ENCODE peak calls at places on chromosomes 16 and 17, in five cellular contexts. One of them, this sample, is unnamed.

GRCh38 chr17:56011406-56012131 is 141.7 kb upstream of the ANKFN1 start:
- DNase-seq in mucosa of descending colon: no peak
- DNase-seq in sigmoid colon: no peak
- DNase-seq in tibial artery: no peak
- DNase-seq in AG04449: no peak
- DNase-seq in this sample: no peak

GRCh38 chr17:37177234-37177633 is 198.6 kb upstream of the C17orf78 start:
- DNase-seq in sigmoid colon: no peak
- DNase-seq in AG04449: no peak
- DNase-seq in tibial artery: no peak
- DNase-seq in mucosa of descending colon: no peak
- DNase-seq in this sample: no peak

GRCh38 chr16:74107795-74108610 is 188.6 kb upstream of the PSMD7 start:
- DNase-seq in tibial artery: no peak
- DNase-seq in AG04449: no peak
- DNase-seq in mucosa of descending colon: peak; percentile 71
- DNase-seq in sigmoid colon: no peak
- DNase-seq in this sample: no peak

GRCh38 chr17:39701012-39701783 is 1.3 kb downstream of the ERBB2 start:
- DNase-seq in tibial artery: no peak
- DNase-seq in sigmoid colon: no peak
- DNase-seq in AG04449: no peak
- DNase-seq in mucosa of descending colon: peak; percentile 90
- DNase-seq in this sample: no peak

GRCh38 chr17:72466199-72466598 is 345.4 kb downstream of the SOX9 start:
- DNase-seq in AG04449: no peak
- DNase-seq in mucosa of descending colon: no peak
- DNase-seq in tibial artery: peak; percentile 27
- DNase-seq in sigmoid colon: no peak
- DNase-seq in this sample: peak; percentile 56

GRCh38 chr16:28865289-28865688 is 1.6 kb downstream of the SH2B1 start:
- DNase-seq in AG04449: no peak
- DNase-seq in tibial artery: no peak
- DNase-seq in sigmoid colon: no peak
- DNase-seq in mucosa of descending colon: no peak
- DNase-seq in this sample: no peak

GRCh38 chr17:67725232-67726206 is 7.8 kb downstream of the NOL11 start:
- DNase-seq in AG04449: no peak
- DNase-seq in sigmoid colon: no peak
- DNase-seq in tibial artery: no peak
- DNase-seq in mucosa of descending colon: no peak
- DNase-seq in this sample: no peak

GRCh38 chr17:9228408-9229159 is 207.3 kb downstream of the NTN1 start:
- DNase-seq in mucosa of descending colon: no peak
- DNase-seq in AG04449: peak; percentile 16
- DNase-seq in tibial artery: no peak
- DNase-seq in sigmoid colon: no peak
- DNase-seq in this sample: no peak

GRCh38 chr17:75504347-75505151 is 10.8 kb downstream of the CASKIN2 start:
- DNase-seq in sigmoid colon: no peak
- DNase-seq in tibial artery: peak; percentile 65
- DNase-seq in AG04449: no peak
- DNase-seq in mucosa of descending colon: peak; percentile 52
- DNase-seq in this sample: no peak

GRCh38 chr16:14132696-14133048 is 61.6 kb downstream of the MRTFB start:
- DNase-seq in tibial artery: no peak
- DNase-seq in AG04449: no peak
- DNase-seq in mucosa of descending colon: no peak
- DNase-seq in sigmoid colon: no peak
- DNase-seq in this sample: peak; percentile 7

GRCh38 chr16:76535-77272 is 1.3 kb upstream of the MPG start:
- DNase-seq in tibial artery: peak; percentile 95
- DNase-seq in AG04449: no peak
- DNase-seq in mucosa of descending colon: peak; percentile 70
- DNase-seq in sigmoid colon: peak; percentile 93
- DNase-seq in this sample: no peak

GRCh38 chr16:17101646-17102045 is 369.1 kb downstream of the XYLT1 start:
- DNase-seq in AG04449: no peak
- DNase-seq in tibial artery: no peak
- DNase-seq in mucosa of descending colon: no peak
- DNase-seq in sigmoid colon: no peak
- DNase-seq in this sample: no peak

GRCh38 chr17:2705263-2705662 is 6.3 kb downstream of the CLUH start:
- DNase-seq in tibial artery: no peak
- DNase-seq in mucosa of descending colon: no peak
- DNase-seq in sigmoid colon: peak; percentile 51
- DNase-seq in AG04449: no peak
- DNase-seq in this sample: no peak

GRCh38 chr16:68386628-68387027 is 61.7 kb downstream of the SMPD3 start:
- DNase-seq in mucosa of descending colon: peak; percentile 96
- DNase-seq in AG04449: no peak
- DNase-seq in sigmoid colon: no peak
- DNase-seq in tibial artery: no peak
- DNase-seq in this sample: no peak

GRCh38 chr16:1296688-1297412 is 12.6 kb upstream of the UBE2I start:
- DNase-seq in tibial artery: no peak
- DNase-seq in AG04449: no peak
- DNase-seq in mucosa of descending colon: no peak
- DNase-seq in sigmoid colon: no peak
- DNase-seq in this sample: no peak

GRCh38 chr17:75048396-75048933 is 1.4 kb downstream of the KCTD2 start:
- DNase-seq in AG04449: no peak
- DNase-seq in sigmoid colon: no peak
- DNase-seq in tibial artery: peak; percentile 73
- DNase-seq in mucosa of descending colon: no peak
- DNase-seq in this sample: no peak

DNA sequence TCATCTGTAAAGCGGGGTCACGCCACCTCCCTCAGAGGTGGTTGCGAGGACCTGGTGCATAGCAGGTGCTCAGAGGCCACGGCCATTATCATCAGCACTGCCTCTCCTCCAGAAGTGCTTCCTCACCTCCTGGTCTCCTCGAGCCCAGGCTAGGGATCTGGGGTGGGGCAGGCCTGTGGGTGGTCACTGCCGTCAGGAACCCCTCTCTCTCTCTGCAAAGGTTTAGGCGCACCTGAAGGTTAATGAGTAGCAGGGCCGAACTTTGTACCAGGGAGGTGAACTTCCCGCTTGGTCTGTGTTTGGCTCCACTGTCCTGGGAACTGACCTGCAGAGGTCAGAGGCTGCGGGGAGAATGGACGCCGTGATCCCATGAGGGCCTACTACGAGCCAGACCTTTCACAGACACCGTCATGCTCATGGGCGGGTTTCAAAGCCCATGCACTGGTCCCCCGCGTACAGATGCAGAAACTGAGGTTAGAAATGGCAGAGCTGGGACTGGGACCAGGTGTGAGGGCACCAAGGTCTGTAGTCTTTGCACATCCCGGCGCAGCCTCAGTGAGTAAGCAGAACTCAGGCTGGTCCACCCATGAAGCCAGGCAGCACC is 13.8 kb downstream of the JUP start:
- DNase-seq in AG04449: no peak
- DNase-seq in tibial artery: no peak
- DNase-seq in sigmoid colon: no peak
- DNase-seq in mucosa of descending colon: peak; percentile 74
- DNase-seq in this sample: no peak
- H3K4me3 ChIP-seq in AG04449: no peak overlapping the region
- H3K4me3 ChIP-seq in tibial artery: no peak overlapping the region
- H3K4me3 ChIP-seq in sigmoid colon: no peak overlapping the region
- H3K4me3 ChIP-seq in mucosa of descending colon: no peak overlapping the region
- H3K4me3 ChIP-seq in this sample: no peak overlapping the region

DNA sequence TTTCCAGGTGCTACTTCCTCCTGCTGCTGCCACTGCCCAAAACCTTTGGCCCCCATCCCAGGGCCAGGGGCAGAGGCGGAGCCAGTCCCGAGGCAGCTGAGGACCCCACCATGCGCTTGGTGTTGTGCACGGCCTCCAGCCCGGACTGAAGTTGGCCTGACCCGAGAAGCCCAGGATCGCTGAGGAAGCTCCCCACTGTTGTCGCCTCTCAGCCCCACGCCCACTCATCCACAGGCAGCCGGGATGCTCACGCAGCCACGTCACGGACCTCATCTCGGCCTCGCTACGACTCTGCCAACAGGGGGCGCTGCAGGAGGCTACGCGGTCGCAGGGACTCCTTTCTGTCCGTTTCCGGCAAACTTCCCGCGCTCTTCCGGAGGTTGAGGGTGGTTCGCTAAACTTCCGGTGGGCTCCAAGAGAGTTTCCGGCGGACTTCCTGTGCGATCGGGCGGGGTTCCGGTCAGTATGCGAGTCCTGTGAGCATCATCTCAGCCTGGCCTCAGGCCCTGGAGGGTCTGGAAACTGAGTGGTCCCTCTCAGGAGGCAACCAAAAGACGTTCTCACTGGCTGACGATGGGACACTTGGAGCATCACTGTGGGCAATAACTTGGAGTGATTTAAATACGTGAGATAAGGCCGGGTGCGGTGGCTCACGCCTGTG is 12.4 kb downstream of the ZG16B start:
- DNase-seq in mucosa of descending colon: peak; percentile 28
- DNase-seq in tibial artery: peak; percentile 59
- DNase-seq in sigmoid colon: peak; percentile 69
- DNase-seq in AG04449: no peak
- DNase-seq in this sample: peak; percentile 66
- H3K4me3 ChIP-seq in mucosa of descending colon: no peak overlapping the region
- H3K4me3 ChIP-seq in tibial artery: no peak overlapping the region
- H3K4me3 ChIP-seq in sigmoid colon: no peak overlapping the region
- H3K4me3 ChIP-seq in AG04449: no peak overlapping the region
- H3K4me3 ChIP-seq in this sample: peak overlapping the region; percentile 16

GRCh38 chr16:85328665-85329058 is 216.4 kb upstream of the CIBAR2 start:
- DNase-seq in AG04449: no peak
- DNase-seq in tibial artery: no peak
- DNase-seq in mucosa of descending colon: no peak
- DNase-seq in sigmoid colon: no peak
- DNase-seq in this sample: no peak
- H3K4me3 ChIP-seq in AG04449: no peak overlapping the region
- H3K4me3 ChIP-seq in tibial artery: no peak overlapping the region
- H3K4me3 ChIP-seq in mucosa of descending colon: no peak overlapping the region
- H3K4me3 ChIP-seq in sigmoid colon: no peak overlapping the region
- H3K4me3 ChIP-seq in this sample: no peak overlapping the region

DNA sequence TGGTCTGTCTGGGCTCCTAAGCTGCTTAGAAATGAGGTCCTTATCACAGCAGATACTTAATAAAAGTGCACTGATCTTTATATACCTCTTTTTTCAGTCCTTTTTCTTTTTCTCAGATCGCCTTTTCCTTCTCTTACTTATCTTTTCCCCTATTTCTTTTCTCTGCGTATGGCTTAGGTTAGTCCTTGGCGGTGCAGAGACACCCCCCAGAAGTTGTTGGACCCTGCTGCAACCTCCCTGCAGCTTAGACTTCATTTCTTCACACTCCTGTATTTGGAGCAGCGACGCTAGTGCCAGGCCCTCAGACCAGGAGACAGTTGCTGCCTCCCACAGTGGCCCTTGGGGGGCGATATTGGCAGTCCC is 67.6 kb downstream of the CENPV start:
- DNase-seq in AG04449: no peak
- DNase-seq in tibial artery: no peak
- DNase-seq in sigmoid colon: no peak
- DNase-seq in mucosa of descending colon: no peak
- DNase-seq in this sample: no peak
- H3K4me3 ChIP-seq in AG04449: peak overlapping the region; percentile 20
- H3K4me3 ChIP-seq in tibial artery: peak overlapping the region; percentile 27
- H3K4me3 ChIP-seq in sigmoid colon: peak overlapping the region; percentile 1
- H3K4me3 ChIP-seq in mucosa of descending colon: no peak overlapping the region
- H3K4me3 ChIP-seq in this sample: no peak overlapping the region

DNA sequence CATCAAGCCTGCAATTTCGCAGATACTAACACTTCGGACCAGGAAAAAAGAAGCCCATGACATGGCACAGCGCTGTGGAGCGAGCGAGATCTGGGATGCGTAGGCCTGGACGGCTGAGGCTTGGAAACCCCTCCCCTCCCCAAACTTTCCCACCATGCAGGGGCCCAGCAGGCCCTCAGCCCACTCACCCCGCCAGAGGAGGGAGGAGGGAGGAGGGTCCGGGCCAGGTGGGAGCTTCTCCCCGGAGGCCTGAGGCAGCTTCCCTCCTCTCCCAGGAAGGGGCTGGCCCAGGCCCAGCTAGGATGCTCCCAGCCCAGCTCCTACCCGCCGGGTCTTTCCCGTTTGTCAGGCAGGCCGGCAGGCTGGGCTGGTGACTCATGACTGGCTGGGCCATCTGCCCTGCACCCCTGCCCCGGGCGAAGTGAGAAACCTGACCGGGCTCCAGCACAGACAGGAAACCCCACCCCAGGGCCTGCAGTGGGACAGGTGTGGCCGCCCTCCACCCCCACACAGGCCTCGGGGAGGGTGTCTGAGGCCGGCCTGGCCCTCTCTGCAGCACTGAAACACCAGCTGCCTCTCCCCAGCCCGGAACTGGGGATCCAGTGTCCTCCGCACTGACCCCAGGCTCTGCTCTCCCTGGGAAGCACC is 34.3 kb upstream of the SLC38A10 start:
- DNase-seq in mucosa of descending colon: peak; percentile 86
- DNase-seq in tibial artery: peak; percentile 82
- DNase-seq in sigmoid colon: peak; percentile 97
- DNase-seq in AG04449: peak; percentile 56
- DNase-seq in this sample: peak; percentile 41
- H3K4me3 ChIP-seq in mucosa of descending colon: no peak overlapping the region
- H3K4me3 ChIP-seq in tibial artery: no peak overlapping the region
- H3K4me3 ChIP-seq in sigmoid colon: no peak overlapping the region
- H3K4me3 ChIP-seq in AG04449: no peak overlapping the region
- H3K4me3 ChIP-seq in this sample: no peak overlapping the region

GRCh38 chr17:7077911-7078546 is 2.0 kb downstream of the CLEC10A start:
- DNase-seq in mucosa of descending colon: no peak
- DNase-seq in tibial artery: no peak
- DNase-seq in AG04449: no peak
- DNase-seq in sigmoid colon: no peak
- DNase-seq in this sample: no peak

GRCh38 chr17:7079581-7080444 is at the start of gene CLEC10A:
- DNase-seq in sigmoid colon: no peak
- DNase-seq in tibial artery: peak; percentile 59
- DNase-seq in AG04449: no peak
- DNase-seq in mucosa of descending colon: peak; percentile 8
- DNase-seq in this sample: no peak

GRCh38 chr17:7081341-7082062 is 1.5 kb upstream of the CLEC10A start:
- DNase-seq in tibial artery: peak; percentile 54
- DNase-seq in sigmoid colon: no peak
- DNase-seq in AG04449: no peak
- DNase-seq in mucosa of descending colon: peak; percentile 8
- DNase-seq in this sample: no peak

GRCh38 chr17:7080445-7081041 is 492 bp upstream of the CLEC10A start:
- DNase-seq in tibial artery: peak; percentile 72
- DNase-seq in mucosa of descending colon: no peak
- DNase-seq in AG04449: no peak
- DNase-seq in sigmoid colon: no peak
- DNase-seq in this sample: no peak

DNA sequence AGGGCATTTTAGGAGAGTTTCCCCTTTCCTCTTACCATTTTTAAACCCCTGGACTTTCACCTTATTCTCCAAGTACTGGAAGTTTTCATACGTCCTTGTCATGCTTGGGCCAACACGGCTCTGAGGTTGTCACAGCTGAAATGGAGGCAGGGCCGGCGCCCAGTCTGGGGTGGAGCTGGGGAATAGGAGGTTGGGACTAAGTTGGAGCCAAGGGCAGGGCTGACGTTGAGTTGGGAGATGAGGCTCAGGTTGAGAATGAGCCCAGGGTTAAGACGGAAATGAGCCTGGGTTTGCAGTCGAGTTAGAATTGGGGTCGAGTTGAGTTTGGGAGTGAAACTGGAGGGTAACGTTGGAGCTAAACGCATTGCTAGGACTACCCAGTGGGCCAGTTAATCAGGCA is 1.3 kb downstream of the CLEC10A start:
- DNase-seq in mucosa of descending colon: no peak
- DNase-seq in AG04449: no peak
- DNase-seq in sigmoid colon: no peak
- DNase-seq in tibial artery: no peak
- DNase-seq in this sample: no peak
- H3K4me3 ChIP-seq in mucosa of descending colon: no peak overlapping the region
- H3K4me3 ChIP-seq in AG04449: no peak overlapping the region
- H3K4me3 ChIP-seq in sigmoid colon: no peak overlapping the region
- H3K4me3 ChIP-seq in tibial artery: no peak overlapping the region
- H3K4me3 ChIP-seq in this sample: no peak overlapping the region

GRCh38 chr16:88700636-88701482 is 5.3 kb downstream of the RNF166 start:
- DNase-seq in tibial artery: peak; percentile 92
- DNase-seq in sigmoid colon: peak; percentile 92
- DNase-seq in AG04449: peak; percentile 29
- DNase-seq in mucosa of descending colon: peak; percentile 88
- DNase-seq in this sample: peak; percentile 89
- H3K4me3 ChIP-seq in tibial artery: no peak overlapping the region
- H3K4me3 ChIP-seq in sigmoid colon: no peak overlapping the region
- H3K4me3 ChIP-seq in AG04449: no peak overlapping the region
- H3K4me3 ChIP-seq in mucosa of descending colon: no peak overlapping the region
- H3K4me3 ChIP-seq in this sample: peak overlapping the region; percentile 55